ENCODE peak calls at places on chromosomes 6 and 20, in ten cellular contexts. N is kidney epithelial cell; Q is prostate gland; S is left ventricle myocardium inferior; P is fibroblast of mammary gland; R is CD8-positive, alpha-beta T cell; Y is heart right ventricle; X is AG09309; M is psoas muscle; O is uterus. W is an unnamed sample.

GRCh38 chr6:113616875-113617274 is 240.3 kb upstream of the MARCKS start:
- DNase-seq in N (no peak), Q (no peak), S (no peak), P (no peak), R (no peak), Y (no peak), X (no peak), M (no peak), O (no peak), W (no peak)

GRCh38 chr20:38222231-38222922 is 38.2 kb downstream of the KIAA1755 start:
- DNase-seq in N (no peak), Q (peak), S (peak), P (peak), R (peak), Y (peak), X (no peak), M (peak), O (peak), W (peak)

GRCh38 chr20:58721951-58722371 is 29.4 kb downstream of the NPEPL1 start:
- DNase-seq in N (no peak), Q (no peak), S (peak), P (no peak), R (peak), Y (no peak), X (no peak), M (no peak), O (peak), W (no peak)

GRCh38 chr20:10596726-10597125 is 77.1 kb downstream of the JAG1 start:
- DNase-seq in N (no peak), Q (no peak), S (no peak), P (peak), R (no peak), Y (no peak), X (no peak), M (no peak), O (no peak), W (peak)

GRCh38 chr20:61325718-61326117 is 73.7 kb downstream of the CDH4 start:
- DNase-seq in N (no peak), Q (no peak), S (no peak), P (no peak), R (no peak), Y (no peak), X (no peak), M (no peak), O (no peak), W (no peak)

GRCh38 chr6:99736302-99736701 is 129.7 kb downstream of the PRDM13 start:
- DNase-seq in N (no peak), Q (no peak), S (no peak), P (no peak), R (no peak), Y (no peak), X (no peak), M (no peak), O (no peak), W (no peak)

GRCh38 chr6:30685977-30686907 is at the start of gene PPP1R18:
- DNase-seq in N (no peak), Q (peak), S (peak), P (peak), R (peak), Y (peak), X (no peak), M (peak), O (peak), W (peak)

GRCh38 chr6:72560721-72561593 is 60.9 kb upstream of the KCNQ5 start:
- DNase-seq in N (no peak), Q (no peak), S (no peak), P (peak), R (no peak), Y (no peak), X (no peak), M (no peak), O (no peak), W (no peak)

GRCh38 chr20:48852609-48853008 is 24.8 kb upstream of the PREX1 start:
- DNase-seq in N (no peak), Q (no peak), S (no peak), P (no peak), R (no peak), Y (no peak), X (no peak), M (no peak), O (no peak), W (no peak)

GRCh38 chr6:110357298-110357695 is 852 bp downstream of the METTL24 start:
- DNase-seq in N (no peak), Q (no peak), S (no peak), P (peak), R (no peak), Y (no peak), X (no peak), M (no peak), O (peak), W (no peak)

GRCh38 chr6:34969662-34970265 is 80.7 kb downstream of the ANKS1A start:
- DNase-seq in N (no peak), Q (no peak), S (no peak), P (peak), R (no peak), Y (no peak), X (no peak), M (no peak), O (no peak), W (peak)

GRCh38 chr6:37761872-37762271 is 57.7 kb upstream of the ZFAND3 start:
- DNase-seq in N (no peak), Q (no peak), S (no peak), P (no peak), R (no peak), Y (no peak), X (no peak), M (no peak), O (no peak), W (no peak)

GRCh38 chr6:42101186-42101657 is 41.2 kb downstream of the C6orf132 start:
- DNase-seq in N (no peak), Q (peak), S (no peak), P (peak), R (no peak), Y (no peak), X (no peak), M (no peak), O (no peak), W (peak)

GRCh38 chr20:341682-342081 is 5.2 kb upstream of the NRSN2 start:
- DNase-seq in N (no peak), Q (no peak), S (no peak), P (peak), R (no peak), Y (no peak), X (no peak), M (no peak), O (no peak), W (peak)

GRCh38 chr6:35260642-35261570 is 1.4 kb downstream of the ZNF76 start:
- DNase-seq in N (no peak), Q (no peak), S (no peak), P (peak), R (no peak), Y (no peak), X (no peak), M (no peak), O (no peak), W (no peak)

DNA sequence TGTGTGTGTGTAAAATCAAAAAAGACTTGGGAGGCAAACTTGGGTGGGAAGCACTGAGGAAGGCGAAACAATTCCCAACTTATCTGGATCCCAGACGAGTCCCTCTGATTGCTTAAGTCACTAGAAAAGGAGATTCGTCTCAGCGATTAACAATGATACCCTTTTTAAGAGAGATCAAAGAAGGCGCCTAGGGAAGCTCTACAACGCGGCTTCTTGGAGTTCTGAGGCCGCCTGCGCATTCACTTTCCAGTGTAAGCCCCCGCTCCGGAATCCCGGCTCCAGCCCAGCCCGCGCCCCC is 8.7 kb upstream of the TBX18 start:
- DNase-seq in N (no peak), Q (no peak), S (no peak), P (no peak), R (no peak), Y (no peak), X (no peak), M (no peak), O (no peak), W (no peak)
- H3K4me3 ChIP-seq in N (no peak), Q (no peak), S (peak), P (peak), R (no peak), Y (peak), X (peak), M (peak), O (no peak), W (no peak)

GRCh38 chr6:142155895-142156757 is 9.1 kb downstream of the VTA1 start:
- DNase-seq in N (no peak), Q (no peak), S (no peak), P (peak), R (no peak), Y (no peak), X (no peak), M (no peak), O (no peak), W (peak)
- TF ChIP-seq CTCF in N (no peak), Q (no peak), S (peak), P (peak), R (peak), Y (peak), X (peak), M (peak), O (peak), W (no peak)

GRCh38 chr6:141261672-141262060 is 871.1 kb upstream of the GJE1 start:
- DNase-seq in N (no peak), Q (no peak), S (no peak), P (no peak), R (no peak), Y (no peak), X (no peak), M (no peak), O (no peak), W (no peak)

GRCh38 chr6:141259832-141260231 is 872.9 kb upstream of the GJE1 start:
- DNase-seq in N (no peak), Q (no peak), S (no peak), P (peak), R (no peak), Y (no peak), X (no peak), M (no peak), O (no peak), W (no peak)

GRCh38 chr6:141261016-141261671 is 871.6 kb upstream of the GJE1 start:
- DNase-seq in N (no peak), Q (no peak), S (peak), P (no peak), R (no peak), Y (peak), X (no peak), M (no peak), O (no peak), W (no peak)

GRCh38 chr6:141258516-141258915 is 874.2 kb upstream of the GJE1 start:
- DNase-seq in N (no peak), Q (no peak), S (no peak), P (no peak), R (no peak), Y (no peak), X (no peak), M (no peak), O (no peak), W (no peak)

DNA sequence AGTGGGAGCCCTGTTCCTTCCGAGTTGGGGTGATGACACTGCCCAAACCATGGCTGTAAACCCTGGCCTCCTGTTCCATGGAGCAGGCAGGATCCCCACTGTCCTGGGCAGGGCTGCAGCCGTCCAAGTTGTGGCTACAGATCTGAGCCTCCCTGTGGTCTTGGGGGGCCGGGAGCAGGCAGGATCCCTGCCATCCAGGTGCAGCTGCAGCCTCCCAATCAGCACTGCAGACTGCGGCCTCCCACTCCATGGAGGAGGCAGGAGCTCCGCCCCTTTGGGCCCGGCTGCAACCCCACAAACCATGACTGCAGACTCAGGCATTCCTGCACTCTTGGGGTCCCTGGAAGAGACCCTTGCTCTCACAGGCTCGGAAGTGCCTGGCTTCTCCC is 872.1 kb upstream of the GJE1 start:
- DNase-seq in N (no peak), Q (no peak), S (no peak), P (no peak), R (no peak), Y (no peak), X (no peak), M (peak), O (no peak), W (no peak)
- H3K4me3 ChIP-seq in N (no peak), Q (no peak), S (peak), P (no peak), R (no peak), Y (no peak), X (no peak), M (no peak), O (no peak), W (no peak)

DNA sequence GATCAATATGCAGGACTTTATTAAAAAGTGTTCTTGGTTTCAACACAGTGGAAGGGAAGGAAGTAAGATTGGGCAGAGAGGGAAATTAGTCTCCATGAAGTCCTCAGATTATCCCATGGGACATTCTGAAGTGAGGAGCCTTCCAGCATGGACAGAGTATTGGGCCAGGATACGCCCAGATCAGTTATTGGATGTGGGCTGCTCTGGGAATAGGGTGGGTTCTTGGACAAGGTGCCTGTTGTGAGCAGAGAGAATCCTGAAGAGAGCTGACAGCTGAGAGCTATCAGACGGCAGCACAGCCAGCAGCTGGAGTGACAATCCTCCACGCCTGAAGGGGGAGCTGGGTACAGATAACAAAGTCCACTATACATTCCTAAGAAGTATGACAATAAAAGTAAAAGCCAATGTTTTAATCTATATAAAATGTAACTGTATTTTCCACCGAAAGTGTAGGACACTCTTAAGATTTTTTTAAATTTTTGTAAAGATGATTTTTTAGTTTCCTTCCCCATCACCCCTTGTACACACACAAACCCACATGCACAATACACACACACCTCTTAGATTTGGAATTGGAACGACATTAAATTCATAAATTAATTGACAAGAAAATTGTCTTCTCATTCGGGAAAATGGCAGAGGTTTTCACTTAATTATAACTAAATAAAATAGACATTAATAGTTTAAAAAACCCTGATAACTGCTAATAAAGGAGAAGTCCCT is 107.8 kb downstream of the FBXO5 start:
- DNase-seq in N (no peak), Q (no peak), S (no peak), P (no peak), R (no peak), Y (no peak), X (no peak), M (no peak), O (no peak), W (no peak)
- TF ChIP-seq CTCF in N (no peak), Q (no peak), S (no peak), P (no peak), R (no peak), Y (no peak), X (no peak), M (no peak), O (no peak), W (no peak)

GRCh38 chr6:13614126-13614925 is 809 bp upstream of the NOL7 start:
- DNase-seq in N (no peak), Q (peak), S (peak), P (peak), R (no peak), Y (peak), X (no peak), M (peak), O (no peak), W (peak)

GRCh38 chr6:13617066-13617465 is 1.9 kb downstream of the NOL7 start:
- DNase-seq in N (no peak), Q (no peak), S (no peak), P (no peak), R (no peak), Y (no peak), X (no peak), M (no peak), O (no peak), W (no peak)

GRCh38 chr6:13613029-13613594 is 2.0 kb upstream of the NOL7 start:
- DNase-seq in N (no peak), Q (no peak), S (no peak), P (no peak), R (no peak), Y (no peak), X (no peak), M (no peak), O (no peak), W (no peak)

GRCh38 chr6:13614926-13615801 is at the start of gene NOL7:
- DNase-seq in N (peak), Q (peak), S (peak), P (peak), R (peak), Y (peak), X (peak), M (peak), O (peak), W (peak)

DNA sequence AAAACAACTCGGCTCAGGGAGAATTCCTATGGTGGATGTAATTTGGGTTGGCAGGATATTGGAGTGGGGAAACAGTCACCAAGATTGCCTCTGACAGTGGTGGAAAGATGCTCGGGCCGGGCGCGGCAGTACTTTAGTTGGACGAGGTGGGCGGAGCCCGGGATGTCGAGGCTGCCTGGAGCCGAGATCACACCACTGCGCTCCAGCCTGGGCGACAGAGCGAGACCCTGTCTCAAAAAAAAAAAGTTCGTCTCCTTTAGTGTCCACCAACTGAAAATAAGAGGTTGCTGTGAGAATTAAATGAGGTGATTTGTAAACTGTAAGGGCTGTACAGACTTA is 636 bp downstream of the NOL7 start:
- DNase-seq in N (no peak), Q (peak), S (peak), P (peak), R (peak), Y (peak), X (no peak), M (peak), O (peak), W (peak)
- H3K4me3 ChIP-seq in N (peak), Q (peak), S (peak), P (peak), R (peak), Y (peak), X (peak), M (peak), O (peak), W (peak)

GRCh38 chr6:36326351-36326995 is 10.2 kb downstream of the BNIP5 start:
- DNase-seq in N (no peak), Q (no peak), S (no peak), P (peak), R (no peak), Y (peak), X (no peak), M (peak), O (no peak), W (no peak)

GRCh38 chr6:36328600-36328999 is 8.1 kb downstream of the BNIP5 start:
- DNase-seq in N (no peak), Q (no peak), S (no peak), P (no peak), R (no peak), Y (no peak), X (no peak), M (no peak), O (no peak), W (no peak)

GRCh38 chr6:36330366-36330765 is 6.3 kb downstream of the BNIP5 start:
- DNase-seq in N (no peak), Q (no peak), S (no peak), P (no peak), R (no peak), Y (no peak), X (no peak), M (no peak), O (no peak), W (no peak)

GRCh38 chr6:36327226-36328009 is 9.3 kb downstream of the BNIP5 start:
- DNase-seq in N (no peak), Q (no peak), S (no peak), P (no peak), R (no peak), Y (no peak), X (no peak), M (no peak), O (no peak), W (no peak)

DNA sequence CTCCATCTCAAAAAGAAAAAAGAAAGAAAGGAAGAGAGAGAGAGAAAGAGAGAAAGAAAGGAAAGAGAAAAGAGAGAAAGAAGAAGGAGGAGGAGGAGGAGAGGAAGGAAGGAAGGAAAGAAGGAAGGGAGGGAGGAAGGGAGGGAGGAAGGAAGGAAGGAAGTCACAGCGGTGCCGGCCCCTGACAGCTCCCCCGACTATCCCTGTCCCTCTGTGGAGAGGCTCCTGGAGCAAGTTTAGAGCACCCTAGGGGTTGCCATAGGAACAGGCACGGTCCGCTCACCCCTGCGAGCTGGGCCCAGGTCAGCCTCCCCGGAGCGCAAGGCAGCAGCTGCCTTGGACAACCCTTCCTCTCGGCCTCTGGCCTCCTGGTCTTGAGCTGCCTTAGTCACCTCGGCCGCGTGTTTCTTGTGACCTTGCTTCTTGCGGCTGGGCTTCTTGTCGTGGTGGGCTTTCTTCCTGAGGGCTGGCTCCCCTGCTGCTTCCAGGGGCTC is 6.8 kb downstream of the BNIP5 start:
- DNase-seq in N (no peak), Q (no peak), S (no peak), P (no peak), R (no peak), Y (no peak), X (no peak), M (no peak), O (no peak), W (no peak)
- TF ChIP-seq CTCF in N (no peak), Q (no peak), S (no peak), P (no peak), R (no peak), Y (no peak), X (no peak), M (no peak), O (no peak), W (no peak)

W was measured in epithelial cell of esophagus.